ENCODE peak calls at places on chromosomes 13 and 19, in four cellular contexts. One of them, this sample, is unnamed.

GRCh38 chr13:50133277-50133953 is 118.2 kb downstream of the KCNRG start:
- DNase-seq in GM12878: no peak
- DNase-seq in K562: no peak
- DNase-seq in HepG2: no peak
- DNase-seq in this sample: no peak

GRCh38 chr13:36986462-36987240 is 12.5 kb downstream of the ALG5 start:
- DNase-seq in GM12878: no peak
- DNase-seq in K562: no peak
- DNase-seq in HepG2: no peak
- DNase-seq in this sample: no peak

GRCh38 chr19:8265872-8266271 is 42.3 kb downstream of the CD320 start:
- DNase-seq in GM12878: no peak
- DNase-seq in K562: no peak
- DNase-seq in HepG2: no peak
- DNase-seq in this sample: no peak

GRCh38 chr13:59269476-59269875 is 894.3 kb downstream of the DIAPH3 start:
- DNase-seq in GM12878: no peak
- DNase-seq in K562: no peak
- DNase-seq in HepG2: no peak
- DNase-seq in this sample: no peak

GRCh38 chr13:73673931-73674330 is 460.3 kb downstream of the KLF12 start:
- DNase-seq in GM12878: no peak
- DNase-seq in K562: no peak
- DNase-seq in HepG2: no peak
- DNase-seq in this sample: no peak

GRCh38 chr13:81916471-81916870 is 1575.5 kb upstream of the SPRY2 start:
- DNase-seq in GM12878: no peak
- DNase-seq in K562: no peak
- DNase-seq in HepG2: no peak
- DNase-seq in this sample: no peak

GRCh38 chr13:108508263-108508662 is 121.1 kb upstream of the MYO16 start:
- DNase-seq in GM12878: no peak
- DNase-seq in K562: no peak
- DNase-seq in HepG2: peak; percentile 2
- DNase-seq in this sample: no peak

GRCh38 chr13:95573226-95573625 is 20.7 kb downstream of the CLDN10 start:
- DNase-seq in GM12878: no peak
- DNase-seq in K562: no peak
- DNase-seq in HepG2: no peak
- DNase-seq in this sample: no peak

GRCh38 chr13:72469932-72470331 is 257.5 kb downstream of the MZT1 start:
- DNase-seq in GM12878: no peak
- DNase-seq in K562: no peak
- DNase-seq in HepG2: no peak
- DNase-seq in this sample: no peak

GRCh38 chr19:50897191-50897607 is 14.0 kb downstream of the KLK4 start:
- DNase-seq in GM12878: peak; percentile 59
- DNase-seq in K562: no peak
- DNase-seq in HepG2: no peak
- DNase-seq in this sample: no peak

GRCh38 chr13:26883613-26884257 is 123.1 kb upstream of the GPR12 start:
- DNase-seq in GM12878: no peak
- DNase-seq in K562: no peak
- DNase-seq in HepG2: no peak
- DNase-seq in this sample: no peak

GRCh38 chr19:5563941-5564612 is 3.7 kb downstream of the TINCR start:
- DNase-seq in GM12878: no peak
- DNase-seq in K562: no peak
- DNase-seq in HepG2: no peak
- DNase-seq in this sample: no peak

GRCh38 chr19:33080761-33081681 is at the start of gene GPATCH1:
- DNase-seq in GM12878: peak; percentile 35
- DNase-seq in K562: peak; percentile 95
- DNase-seq in HepG2: peak; percentile 73
- DNase-seq in this sample: peak; percentile 88

GRCh38 chr13:46181799-46182490 is at the start of gene LCP1:
- DNase-seq in GM12878: peak; percentile 97
- DNase-seq in K562: peak; percentile 51
- DNase-seq in HepG2: no peak
- DNase-seq in this sample: no peak

GRCh38 chr13:36907266-36907665 is 12.8 kb downstream of the SMAD9 start:
- DNase-seq in GM12878: no peak
- DNase-seq in K562: no peak
- DNase-seq in HepG2: no peak
- DNase-seq in this sample: no peak

GRCh38 chr13:73335226-73335625 is 276.4 kb downstream of the KLF5 start:
- DNase-seq in GM12878: peak; percentile 24
- DNase-seq in K562: no peak
- DNase-seq in HepG2: no peak
- DNase-seq in this sample: no peak

GRCh38 chr19:58385313-58386165 is 1.5 kb upstream of the RPS5 start:
- DNase-seq in GM12878: no peak
- DNase-seq in K562: no peak
- DNase-seq in HepG2: no peak
- DNase-seq in this sample: no peak

GRCh38 chr19:10184636-10185035 is 10.1 kb downstream of the DNMT1 start:
- DNase-seq in GM12878: no peak
- DNase-seq in K562: no peak
- DNase-seq in HepG2: no peak
- DNase-seq in this sample: no peak

GRCh38 chr19:21260164-21260847 is 68.9 kb downstream of the ZNF708 start:
- DNase-seq in GM12878: no peak
- DNase-seq in K562: no peak
- DNase-seq in HepG2: no peak
- DNase-seq in this sample: no peak

GRCh38 chr19:21256722-21257121 is 72.5 kb downstream of the ZNF708 start:
- DNase-seq in GM12878: no peak
- DNase-seq in K562: peak; percentile 19
- DNase-seq in HepG2: peak; percentile 48
- DNase-seq in this sample: no peak
- TF ChIP-seq TARDBP in GM12878: no peak
- TF ChIP-seq TARDBP in K562: no peak
- TF ChIP-seq TARDBP in HepG2: no peak
- TF ChIP-seq TARDBP in this sample: no peak

GRCh38 chr13:109684836-109685602 is 101.4 kb downstream of the IRS2 start:
- DNase-seq in GM12878: no peak
- DNase-seq in K562: no peak
- DNase-seq in HepG2: no peak
- DNase-seq in this sample: no peak
- TF ChIP-seq FOXM1 in GM12878: no peak
- TF ChIP-seq FOXM1 in K562: no peak
- TF ChIP-seq FOXM1 in HepG2: no peak
- TF ChIP-seq FOXM1 in this sample: no peak

DNA sequence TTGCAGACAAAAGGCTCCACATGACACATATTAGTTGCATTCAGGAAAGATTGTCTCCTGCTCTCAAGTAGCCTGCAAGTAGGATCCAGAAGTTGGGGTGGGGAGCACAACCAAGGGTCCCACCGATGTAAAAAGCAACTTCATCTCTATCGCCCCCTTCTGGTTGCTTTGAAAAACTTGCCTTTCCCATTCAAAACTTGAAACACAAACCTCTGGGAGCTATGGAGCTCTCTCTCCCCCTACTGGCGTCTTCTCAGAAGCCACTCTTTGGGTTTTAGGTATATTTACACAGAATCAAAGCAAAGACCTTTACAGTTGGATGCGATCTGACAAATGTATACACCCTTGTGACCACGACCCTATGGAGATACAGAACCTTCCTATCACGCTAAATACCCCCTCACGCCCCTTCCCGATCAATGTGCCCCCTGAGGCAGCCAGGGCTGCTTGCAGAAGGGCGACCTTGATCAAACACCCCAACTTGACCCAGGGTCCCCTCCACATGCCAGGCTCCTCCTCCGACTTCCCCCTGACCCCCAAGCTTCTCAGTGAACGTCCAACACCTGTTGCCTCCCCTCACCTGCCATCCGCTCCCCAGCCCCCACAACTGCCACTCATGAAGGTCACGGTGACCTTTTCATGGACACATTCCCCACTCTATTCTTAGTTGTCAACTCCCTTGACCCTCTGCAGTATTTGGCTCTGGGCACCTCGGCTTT is 10.1 kb downstream of the NOSIP start:
- DNase-seq in GM12878: no peak
- DNase-seq in K562: peak; percentile 81
- DNase-seq in HepG2: peak; percentile 88
- DNase-seq in this sample: peak; percentile 81
- TF ChIP-seq TARDBP in GM12878: no peak
- TF ChIP-seq TARDBP in K562: no peak
- TF ChIP-seq TARDBP in HepG2: no peak
- TF ChIP-seq TARDBP in this sample: no peak

GRCh38 chr13:54682184-54682583 is 1653.6 kb downstream of the OLFM4 start:
- DNase-seq in GM12878: no peak
- DNase-seq in K562: no peak
- DNase-seq in HepG2: no peak
- DNase-seq in this sample: no peak

GRCh38 chr13:54676526-54677113 is 1648.0 kb downstream of the OLFM4 start:
- DNase-seq in GM12878: no peak
- DNase-seq in K562: no peak
- DNase-seq in HepG2: no peak
- DNase-seq in this sample: no peak
- TF ChIP-seq FOXM1 in GM12878: no peak
- TF ChIP-seq FOXM1 in K562: no peak
- TF ChIP-seq FOXM1 in HepG2: no peak
- TF ChIP-seq FOXM1 in this sample: no peak

GRCh38 chr13:65841156-65841555 is 1389.0 kb downstream of the PCDH9 start:
- DNase-seq in GM12878: no peak
- DNase-seq in K562: no peak
- DNase-seq in HepG2: no peak
- DNase-seq in this sample: no peak
- TF ChIP-seq TARDBP in GM12878: no peak
- TF ChIP-seq TARDBP in K562: no peak
- TF ChIP-seq TARDBP in HepG2: no peak
- TF ChIP-seq TARDBP in this sample: no peak